ENCODE peak calls at places on chromosomes 13 and 19, in seven cellular contexts. S, J, O, R, X, Q and I are unnamed samples.

GRCh38 chr13:99218969-99219368 is 18.3 kb downstream of the UBAC2 start:
- DNase-seq in Q (no peak), J (no peak), S (no peak), R (no peak), O (no peak), X (no peak), I (no peak)

GRCh38 chr13:24234200-24234915 is 73.8 kb downstream of the SPATA13 start:
- DNase-seq in Q (no peak), J (no peak), X (no peak), S (no peak), R (no peak), O (no peak), I (no peak)

GRCh38 chr13:89153941-89154340 is 1482.8 kb downstream of the SLITRK5 start:
- DNase-seq in R (no peak), X (no peak), O (no peak), S (no peak), J (no peak), Q (no peak), I (no peak)

GRCh38 chr13:22082030-22082429 is 411.2 kb downstream of the FGF9 start:
- DNase-seq in X (no peak), S (no peak), J (no peak), R (no peak), Q (no peak), O (no peak), I (no peak)

GRCh38 chr13:111953546-111954178 is 113.3 kb upstream of the SOX1 start:
- DNase-seq in R (no peak), J (no peak), X (no peak), S (no peak), O (no peak), Q (no peak), I (no peak)

GRCh38 chr13:26896986-26897668 is 136.5 kb upstream of the GPR12 start:
- DNase-seq in R (no peak), S (no peak), J (no peak), O (no peak), Q (no peak), X (peak; percentile 11), I (no peak)

GRCh38 chr19:45402469-45403070 is 2.3 kb downstream of the PPP1R13L start:
- DNase-seq in O (no peak), R (peak; percentile 82), Q (peak; percentile 14), J (peak; percentile 96), X (no peak), S (no peak), I (no peak)

GRCh38 chr13:106533101-106533939 is 2.1 kb downstream of the EFNB2 start:
- DNase-seq in O (peak; percentile 84), J (peak; percentile 43), Q (peak; percentile 81), X (peak; percentile 13), R (peak; percentile 95), S (no peak), I (peak; percentile 83)

DNA sequence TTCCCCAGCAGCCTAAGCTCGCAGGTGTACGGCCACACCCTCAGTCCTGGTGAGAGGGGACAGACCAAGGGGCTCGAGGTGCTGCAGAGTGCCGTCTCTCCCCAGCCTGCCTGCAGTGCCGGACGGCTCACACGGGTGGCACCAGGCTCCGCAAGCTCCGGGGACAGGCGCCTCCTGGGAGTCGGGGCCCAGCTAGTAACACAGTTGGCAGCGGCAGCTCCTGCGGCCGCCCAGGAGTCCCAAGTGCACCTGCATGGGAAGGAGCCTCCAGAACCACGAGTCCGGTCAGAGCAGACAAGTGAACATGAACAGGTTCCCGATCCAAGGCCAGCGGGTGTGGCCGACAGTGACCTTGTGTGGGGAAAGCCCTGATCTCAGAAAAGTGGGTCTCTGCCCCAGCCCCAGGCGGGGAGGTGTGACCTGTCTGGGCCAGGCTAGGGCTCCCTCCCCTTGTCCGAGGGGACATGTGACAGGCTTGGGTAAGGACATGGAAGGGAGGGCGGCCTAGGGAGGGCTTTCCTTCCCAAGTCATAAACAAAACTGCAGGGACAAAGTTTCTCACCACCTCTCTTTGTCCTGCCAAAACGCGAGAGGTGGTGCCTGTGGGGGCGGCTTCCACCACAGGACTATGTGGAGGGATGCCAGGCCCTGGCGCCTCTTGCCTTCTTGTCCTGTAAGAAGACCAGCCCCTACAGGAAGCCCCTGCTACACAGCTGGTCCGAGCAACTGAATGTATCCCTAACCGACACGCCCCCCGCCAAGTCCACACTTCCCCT is 46.5 kb downstream of the MLLT1 start:
- DNase-seq in J (no peak), R (no peak), S (peak; percentile 50), O (peak; percentile 87), X (no peak), Q (no peak), I (no peak)
- TF ChIP-seq CTCF in J (no peak), R (no peak), S (no peak), O (no peak), X (no peak), Q (no peak), I (no peak)

DNA sequence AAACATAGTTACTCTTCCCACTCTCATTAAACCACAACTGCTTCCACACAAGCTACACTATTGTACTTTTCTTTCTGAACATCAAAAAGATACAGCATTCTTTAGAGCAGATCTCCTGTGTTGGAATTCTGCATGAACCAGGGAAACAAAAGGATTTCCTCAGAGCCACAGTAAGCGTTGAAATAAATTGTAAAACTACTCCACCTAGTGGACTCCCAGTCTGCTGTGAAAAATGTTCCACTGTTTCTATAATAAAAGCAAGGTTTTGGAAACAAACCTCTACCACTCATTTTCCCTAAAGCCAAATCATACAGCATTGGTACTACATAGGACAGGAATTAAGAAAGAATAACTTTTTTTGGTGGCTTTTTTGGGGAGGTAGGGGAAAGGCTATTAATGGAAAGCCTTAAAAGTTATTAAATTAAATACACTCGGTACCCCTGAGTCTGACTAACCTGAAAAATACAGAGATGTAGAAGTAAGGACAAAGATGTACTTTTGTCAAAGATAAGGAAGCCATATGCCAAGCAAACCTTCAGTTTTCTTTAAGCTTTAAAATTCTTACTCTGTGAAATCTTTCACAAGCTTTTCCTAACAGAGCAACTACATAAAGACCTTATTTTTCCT is 19.3 kb downstream of the NUFIP1 start:
- DNase-seq in J (peak; percentile 13), R (peak; percentile 77), X (peak; percentile 71), O (peak; percentile 22), Q (peak; percentile 52), S (no peak), I (no peak)
- H3K27ac ChIP-seq in J (peak overlapping the region; percentile 56), R (peak overlapping the region; percentile 36), X (no peak overlapping the region), O (no peak overlapping the region), Q (no peak overlapping the region), S (no peak overlapping the region), I (peak overlapping the region; percentile 35)

DNA sequence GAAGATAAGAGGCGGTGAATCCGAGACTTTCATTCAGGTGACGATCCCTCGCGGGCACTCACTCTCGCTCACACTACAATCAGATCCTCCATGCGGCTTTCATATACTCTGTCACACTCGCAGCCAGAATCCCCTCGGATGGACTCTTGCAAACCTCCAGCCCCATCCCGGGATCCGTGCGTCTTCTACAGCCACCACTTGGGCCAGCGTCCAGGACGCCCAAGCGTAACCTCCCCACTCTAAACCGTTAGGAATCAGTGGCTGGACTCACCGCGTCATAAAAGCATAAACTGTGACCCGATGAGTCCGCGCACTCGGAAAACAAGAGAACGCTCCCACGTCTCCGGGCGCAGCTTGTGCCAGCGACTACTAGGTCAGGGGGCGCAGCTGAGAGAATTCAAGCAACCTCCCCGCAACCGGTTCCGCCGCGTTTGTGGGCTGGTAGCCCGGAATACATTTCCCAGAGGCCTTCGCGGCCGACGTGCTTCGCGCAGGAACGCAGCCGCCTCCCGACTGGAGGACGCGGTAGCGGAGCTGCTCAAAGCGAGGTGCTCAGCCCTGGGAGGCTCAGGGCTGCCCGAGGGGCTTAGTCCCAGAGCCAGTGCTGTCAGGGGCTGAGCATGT is 27.6 kb downstream of the ZNF607 start:
- DNase-seq in R (peak; percentile 90), O (peak; percentile 85), X (peak; percentile 83), J (no peak), Q (peak; percentile 83), S (peak; percentile 60), I (peak; percentile 89)
- TF ChIP-seq CTCF in R (no peak), O (no peak), X (no peak), J (no peak), Q (peak; percentile 16), S (no peak), I (no peak)

DNA sequence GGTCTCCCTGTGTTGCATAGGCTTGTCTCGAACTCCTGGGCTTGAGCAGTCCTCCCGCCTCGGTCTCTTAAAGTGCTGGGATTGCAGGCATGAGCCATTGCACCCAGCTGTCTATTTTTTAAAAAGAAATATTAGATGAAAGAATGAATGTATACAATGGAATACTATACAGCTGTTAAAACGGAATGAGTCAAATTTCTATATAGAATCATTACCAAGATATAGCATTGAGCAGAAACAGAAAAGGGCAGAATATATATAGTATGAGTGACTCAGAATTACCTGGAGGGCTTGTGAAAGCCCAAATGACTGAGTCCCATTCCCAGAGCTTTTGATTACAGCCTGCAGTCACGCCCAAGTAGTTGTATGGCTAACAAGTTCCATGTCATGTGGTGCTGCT is 4.4 kb downstream of the DACT3 start:
- DNase-seq in X (no peak), Q (no peak), S (no peak), R (no peak), O (no peak), J (no peak), I (no peak)
- H3K27ac ChIP-seq in X (no peak overlapping the region), Q (no peak overlapping the region), S (peak overlapping the region; percentile 95), R (no peak overlapping the region), O (no peak overlapping the region), J (no peak overlapping the region), I (peak overlapping the region; percentile 28)

GRCh38 chr13:43776680-43777079 is 10.1 kb downstream of the ENOX1 start:
- DNase-seq in O (no peak), J (no peak), S (no peak), R (no peak), X (peak; percentile 14), Q (peak; percentile 40), I (no peak)
- TF ChIP-seq CTCF in O (no peak), J (no peak), S (no peak), R (no peak), X (no peak), Q (no peak), I (no peak)

GRCh38 chr19:18526316-18526715 is 4.4 kb upstream of the ELL start:
- DNase-seq in X (no peak), J (no peak), S (no peak), Q (no peak), O (no peak), R (no peak), I (no peak)
- H3K27ac ChIP-seq in X (no peak overlapping the region), J (no peak overlapping the region), S (no peak overlapping the region), Q (no peak overlapping the region), O (peak overlapping the region; percentile 31), R (no peak overlapping the region), I (no peak overlapping the region)

GRCh38 chr19:56315076-56315828 is 613 bp upstream of the ZSCAN5A start:
- DNase-seq in O (peak; percentile 98), S (peak; percentile 81), Q (peak; percentile 98), J (peak; percentile 99), R (peak; percentile 97), X (peak; percentile 98), I (peak; percentile 97)

GRCh38 chr19:56314584-56315075 is at the start of gene ZSCAN5A:
- DNase-seq in X (peak; percentile 96), Q (peak; percentile 94), R (peak; percentile 98), J (peak; percentile 98), S (peak; percentile 91), O (peak; percentile 97), I (peak; percentile 98)

GRCh38 chr19:56314018-56314583 is 538 bp downstream of the ZSCAN5A start:
- DNase-seq in Q (peak; percentile 12), R (peak; percentile 58), X (peak; percentile 7), J (peak; percentile 28), S (no peak), O (no peak), I (no peak)

GRCh38 chr19:56312337-56312736 is 2.3 kb downstream of the ZSCAN5A start:
- DNase-seq in O (no peak), Q (no peak), J (no peak), X (no peak), S (no peak), R (no peak), I (no peak)

GRCh38 chr19:56312787-56313343 is 1.8 kb downstream of the ZSCAN5A start:
- DNase-seq in O (no peak), R (no peak), J (no peak), S (no peak), X (no peak), Q (no peak), I (no peak)
- TF ChIP-seq CTCF in O (no peak), R (no peak), J (no peak), S (no peak), X (no peak), Q (no peak), I (no peak)